ENCODE peak calls at places on chromosomes 4 and X, in six cellular contexts. Z, F, J, H, L and A are unnamed samples.

GRCh38 chr4:94525993-94526740 is 74.4 kb downstream of the PDLIM5 start:
- DNase-seq in Z (peak), F (no peak), J (peak), H (no peak), L (no peak), A (no peak)

GRCh38 chr4:38939150-38939549 is 71.5 kb downstream of the FAM114A1 start:
- DNase-seq in Z (no peak), F (no peak), J (no peak), H (no peak), L (no peak), A (no peak)

GRCh38 chr4:129532573-129532972 is 436.6 kb downstream of the C4orf33 start:
- DNase-seq in Z (no peak), F (no peak), J (no peak), H (no peak), L (no peak), A (no peak)

GRCh38 chr4:126268106-126268505 is 953.4 kb downstream of the FAT4 start:
- DNase-seq in Z (peak), F (no peak), J (no peak), H (no peak), L (no peak), A (no peak)

GRCh38 chrX:134377537-134377936 is 82.4 kb upstream of the HPRT1 start:
- DNase-seq in Z (peak), F (no peak), J (no peak), H (peak), L (no peak), A (peak)

GRCh38 chrX:151386838-151387459 is 10.1 kb upstream of the VMA21 start:
- DNase-seq in Z (peak), F (no peak), J (no peak), H (no peak), L (no peak), A (no peak)

GRCh38 chr4:143186634-143187033 is 1.9 kb downstream of the USP38 start:
- DNase-seq in Z (no peak), F (peak), J (no peak), H (peak), L (no peak), A (no peak)

GRCh38 chr4:112170451-112170993 is 25.3 kb downstream of the FAM241A start:
- DNase-seq in Z (peak), F (no peak), J (peak), H (peak), L (no peak), A (no peak)

GRCh38 chr4:146776691-146777090 is 138.0 kb downstream of the POU4F2 start:
- DNase-seq in Z (no peak), F (no peak), J (no peak), H (no peak), L (no peak), A (no peak)

GRCh38 chr4:87592124-87592523 is 16.2 kb upstream of the DSPP start:
- DNase-seq in Z (no peak), F (no peak), J (no peak), H (no peak), L (no peak), A (no peak)

GRCh38 chr4:39452153-39452859 is 6.4 kb downstream of the RPL9 start:
- DNase-seq in Z (no peak), F (no peak), J (no peak), H (no peak), L (no peak), A (no peak)

GRCh38 chr4:13580018-13580417 is 35.7 kb upstream of the NKX3-2 start:
- DNase-seq in Z (no peak), F (no peak), J (no peak), H (no peak), L (no peak), A (no peak)

GRCh38 chr4:39732728-39733127 is 34.8 kb downstream of the UBE2K start:
- DNase-seq in Z (peak), F (no peak), J (peak), H (peak), L (no peak), A (peak)

GRCh38 chr4:167031534-167032156 is 202.6 kb downstream of the SPOCK3 start:
- DNase-seq in Z (peak), F (no peak), J (no peak), H (peak), L (no peak), A (no peak)

GRCh38 chr4:138671606-138672084 is 343.9 kb upstream of the NOCT start:
- DNase-seq in Z (no peak), F (no peak), J (no peak), H (no peak), L (no peak), A (no peak)

GRCh38 chr4:67446811-67447210 is 98.5 kb downstream of the CENPC start:
- DNase-seq in Z (no peak), F (no peak), J (no peak), H (no peak), L (no peak), A (no peak)

GRCh38 chr4:74675673-74676279 is 118.5 kb downstream of the BTC start:
- DNase-seq in Z (peak), F (peak), J (peak), H (peak), L (no peak), A (peak)

GRCh38 chr4:102420563-102421221 is 75.4 kb upstream of the SLC39A8 start:
- DNase-seq in Z (peak), F (no peak), J (no peak), H (peak), L (no peak), A (no peak)

GRCh38 chrX:135476378-135476777 is 44.1 kb upstream of the INTS6L start:
- DNase-seq in Z (no peak), F (no peak), J (no peak), H (no peak), L (no peak), A (no peak)

GRCh38 chr4:118823471-118823870 is 12.5 kb downstream of the SEC24D start:
- DNase-seq in Z (no peak), F (peak), J (no peak), H (peak), L (no peak), A (no peak)

GRCh38 chr4:89373396-89373795 is 65.8 kb upstream of the GPRIN3 start:
- DNase-seq in Z (no peak), F (no peak), J (no peak), H (no peak), L (no peak), A (no peak)

GRCh38 chr4:12729384-12729783 is 754.8 kb downstream of the RAB28 start:
- DNase-seq in Z (peak), F (no peak), J (no peak), H (peak), L (no peak), A (peak)

GRCh38 chr4:40681600-40682297 is 52.1 kb upstream of the RBM47 start:
- DNase-seq in Z (no peak), F (no peak), J (no peak), H (no peak), L (no peak), A (no peak)

GRCh38 chr4:113160548-113160947 is 111.1 kb downstream of the ANK2 start:
- DNase-seq in Z (no peak), F (no peak), J (no peak), H (no peak), L (no peak), A (no peak)

GRCh38 chr4:33709247-33709646 is 2535.1 kb downstream of the ARAP2 start:
- DNase-seq in Z (peak), F (no peak), J (peak), H (no peak), L (no peak), A (peak)

GRCh38 chrX:136260801-136261200 is 9.6 kb upstream of the MAP7D3 start:
- DNase-seq in Z (peak), F (no peak), J (peak), H (peak), L (no peak), A (no peak)

GRCh38 chrX:40085086-40085551 is 12.6 kb downstream of the BCOR start:
- DNase-seq in Z (peak), F (no peak), J (no peak), H (peak), L (no peak), A (no peak)

GRCh38 chrX:1392376-1393130 is 640 bp upstream of the SLC25A6 start:
- DNase-seq in Z (peak), F (peak), J (peak), H (peak), L (peak), A (peak)

GRCh38 chr4:8316251-8316771 is 46.8 kb downstream of the HTRA3 start:
- DNase-seq in Z (no peak), F (no peak), J (no peak), H (no peak), L (no peak), A (no peak)

GRCh38 chr4:30815685-30816084 is 95.5 kb downstream of the PCDH7 start:
- DNase-seq in Z (no peak), F (no peak), J (no peak), H (no peak), L (no peak), A (no peak)

GRCh38 chrX:130728208-130728607 is 174.8 kb downstream of the ENOX2 start:
- DNase-seq in Z (peak), F (no peak), J (no peak), H (peak), L (no peak), A (no peak)

GRCh38 chrX:130725519-130725918 is 177.5 kb downstream of the ENOX2 start:
- DNase-seq in Z (no peak), F (no peak), J (no peak), H (peak), L (no peak), A (no peak)

DNA sequence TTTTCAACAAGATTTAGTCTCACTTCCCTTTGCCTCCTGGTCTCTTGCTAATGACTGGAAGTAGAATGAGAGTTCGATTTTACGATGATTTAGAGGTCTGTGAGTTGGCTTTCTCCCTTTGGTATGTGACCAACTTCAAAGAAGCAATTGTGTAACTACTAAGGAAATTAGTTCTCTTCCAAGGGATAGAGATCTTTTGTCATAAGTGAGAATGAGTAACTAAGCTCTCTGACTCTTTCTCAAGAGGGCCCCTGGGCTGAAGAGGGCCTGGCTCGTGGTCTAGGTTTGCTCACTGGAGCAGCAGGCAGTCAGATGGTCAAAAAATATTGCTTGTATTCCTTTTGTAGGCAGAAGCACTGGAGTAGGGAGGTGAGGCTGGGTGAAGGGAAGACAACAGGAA is 176.3 kb downstream of the ENOX2 start:
- DNase-seq in Z (peak), F (no peak), J (peak), H (peak), L (no peak), A (no peak)
- TF ChIP-seq CTCF in Z (no peak), F (no peak), J (no peak), H (no peak), L (no peak), A (no peak)

GRCh38 chr4:77582151-77582550 is 23.5 kb upstream of the CXCL13 start:
- DNase-seq in Z (no peak), F (no peak), J (no peak), H (peak), L (no peak), A (no peak)

GRCh38 chr4:77576351-77576750 is 29.3 kb upstream of the CXCL13 start:
- DNase-seq in Z (no peak), F (no peak), J (no peak), H (no peak), L (no peak), A (no peak)

GRCh38 chr4:77579406-77580076 is 26.1 kb upstream of the CXCL13 start:
- DNase-seq in Z (peak), F (no peak), J (peak), H (peak), L (no peak), A (peak)

GRCh38 chr4:77581724-77582123 is 23.9 kb upstream of the CXCL13 start:
- DNase-seq in Z (no peak), F (no peak), J (no peak), H (peak), L (no peak), A (no peak)

DNA sequence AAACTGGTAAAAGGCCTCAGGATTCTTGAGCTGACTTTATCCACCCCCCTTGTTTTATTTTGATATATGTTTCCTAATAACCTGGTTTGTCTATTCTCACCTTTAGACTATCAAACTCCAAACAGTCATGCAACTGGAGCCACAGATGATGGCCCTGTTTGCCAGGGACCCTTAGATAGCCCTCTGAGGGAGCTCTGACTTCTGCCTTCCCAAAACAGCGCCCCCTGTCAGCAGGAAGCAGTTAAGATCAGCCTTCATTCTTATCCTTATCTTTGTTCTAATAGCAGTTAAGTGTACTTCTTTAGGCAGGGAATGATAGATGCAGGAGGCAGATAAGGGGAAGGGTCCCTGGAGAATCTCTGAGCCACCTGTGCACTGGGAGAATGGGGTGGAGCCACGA is 27.5 kb upstream of the CXCL13 start:
- DNase-seq in Z (no peak), F (no peak), J (no peak), H (no peak), L (no peak), A (no peak)
- TF ChIP-seq CTCF in Z (no peak), F (no peak), J (peak), H (peak), L (peak), A (no peak)

DNA sequence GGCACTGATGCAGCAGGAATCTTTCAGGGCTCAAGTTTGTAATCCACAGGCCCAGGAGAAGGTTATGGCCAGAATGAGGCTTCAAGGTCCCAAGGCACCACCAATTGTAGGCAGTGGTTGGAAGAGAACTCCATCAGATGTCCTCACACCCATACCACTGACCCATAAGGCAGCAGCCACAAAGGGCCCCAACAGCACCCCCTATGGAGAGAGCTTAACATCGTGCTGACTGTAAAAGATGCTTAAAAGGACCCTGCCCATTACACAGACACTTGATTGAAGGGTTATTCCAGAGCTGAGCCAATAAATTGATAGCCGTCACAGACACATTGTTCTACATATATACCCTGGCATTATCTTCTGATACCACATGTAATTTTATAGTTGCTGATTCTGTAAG is 113.7 kb downstream of the SOWAHB start:
- DNase-seq in Z (no peak), F (no peak), J (no peak), H (no peak), L (no peak), A (no peak)
- TF ChIP-seq CTCF in Z (peak), F (no peak), J (peak), H (peak), L (no peak), A (peak)

DNA sequence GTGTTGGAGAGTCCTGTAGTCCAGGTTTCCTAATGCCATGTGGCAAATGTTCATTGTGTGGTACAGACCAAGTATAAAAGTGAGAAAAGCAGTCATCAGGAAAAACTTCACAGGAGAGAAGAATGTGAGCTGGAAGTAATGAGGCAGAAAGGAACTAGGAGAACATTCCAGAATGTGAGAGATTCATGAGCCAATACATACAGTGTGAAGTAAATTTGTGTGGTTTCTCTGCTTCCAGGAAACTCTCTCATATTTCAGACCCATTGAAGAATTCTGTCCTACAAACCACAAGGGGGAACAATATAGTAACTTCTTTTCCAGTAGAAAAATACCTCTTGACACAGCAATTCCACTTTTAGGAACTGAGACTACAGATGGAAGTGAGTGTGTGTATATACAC is 136.5 kb downstream of the RNF150 start:
- DNase-seq in Z (peak), F (no peak), J (peak), H (no peak), L (no peak), A (peak)
- TF ChIP-seq CTCF in Z (peak), F (no peak), J (peak), H (no peak), L (no peak), A (peak)